ENCODE peak calls at places on chromosomes 11 and 22, in four cellular contexts. W is bronchial epithelial cell, C is tibial artery, I is neural progenitor cell. T is an unnamed sample.
A peak's percentile ranks its signal among the peaks of the same experiment; 100 is the strongest.

GRCh38 chr11:116529681-116530080 is 243.1 kb downstream of the BUD13 start:
- DNase-seq in W (no peak), C (no peak), I (no peak), T (no peak)

GRCh38 chr11:72624496-72625201 is 49.6 kb downstream of the PDE2A start:
- DNase-seq in W (no peak), C (peak; percentile 88), I (no peak), T (no peak)

GRCh38 chr22:38126928-38127668 is 16.6 kb upstream of the BAIAP2L2 start:
- DNase-seq in W (no peak), C (no peak), I (peak; percentile 43), T (no peak)

GRCh38 chr11:8038393-8038792 is 42.6 kb upstream of the TUB start:
- DNase-seq in W (no peak), C (no peak), I (peak; percentile 76), T (no peak)

GRCh38 chr22:36765943-36766450 is 9.9 kb downstream of the IFT27 start:
- DNase-seq in W (no peak), C (peak; percentile 24), I (no peak), T (no peak)

GRCh38 chr11:122690801-122691649 is 35.5 kb downstream of the UBASH3B start:
- DNase-seq in W (no peak), C (no peak), I (peak; percentile 18), T (peak; percentile 18)

GRCh38 chr22:24875862-24876506 is 70.0 kb downstream of the SGSM1 start:
- DNase-seq in W (no peak), C (no peak), I (peak; percentile 78), T (no peak)

GRCh38 chr11:28743101-28743550 is 634.9 kb downstream of the METTL15 start:
- DNase-seq in W (peak; percentile 50), C (no peak), I (peak; percentile 23), T (no peak)

GRCh38 chr11:67406969-67407699 is 3.3 kb downstream of the TBC1D10C start:
- DNase-seq in W (no peak), C (no peak), I (no peak), T (no peak)

GRCh38 chr11:123235117-123235686 is 40.2 kb upstream of the CLMP start:
- DNase-seq in W (no peak), C (no peak), I (peak; percentile 57), T (no peak)

GRCh38 chr22:50505776-50506610 is 1.5 kb downstream of the LMF2 start:
- DNase-seq in W (no peak), C (no peak), I (no peak), T (no peak)

GRCh38 chr11:65862941-65863888 is 3.0 kb downstream of the MUS81 start:
- DNase-seq in W (no peak), C (peak; percentile 64), I (peak; percentile 1), T (no peak)

GRCh38 chr22:23632178-23632577 is at the start of gene DRICH1:
- DNase-seq in W (no peak), C (no peak), I (no peak), T (no peak)

GRCh38 chr22:41062146-41062545 is 30.2 kb upstream of the EP300 start:
- DNase-seq in W (no peak), C (no peak), I (no peak), T (no peak)

GRCh38 chr11:106369224-106369623 is 291.8 kb downstream of the AASDHPPT start:
- DNase-seq in W (peak; percentile 8), C (no peak), I (no peak), T (no peak)

GRCh38 chr11:128868851-128869671 is 2.0 kb upstream of the KCNJ1 start:
- DNase-seq in W (no peak), C (no peak), I (no peak), T (no peak)

GRCh38 chr11:74141274-74141695 is 29.5 kb downstream of the C2CD3 start:
- DNase-seq in W (peak; percentile 67), C (no peak), I (peak; percentile 11), T (no peak)

GRCh38 chr11:36222755-36223635 is 66.2 kb downstream of the COMMD9 start:
- DNase-seq in W (no peak), C (no peak), I (no peak), T (no peak)

GRCh38 chr11:113105584-113105983 is 144.4 kb downstream of the NCAM1 start:
- DNase-seq in W (no peak), C (no peak), I (no peak), T (no peak)

GRCh38 chr22:22246706-22247105 is 2.1 kb downstream of the VPREB1 start:
- DNase-seq in W (no peak), C (peak; percentile 43), I (no peak), T (no peak)
- H3K27me3 ChIP-seq in W (peaks cover 1% of the 10 kb centered on the region), C (peaks cover 37% of the 10 kb centered on the region), I (peaks cover 100% of the 10 kb centered on the region), T (no peaks in the 10 kb centered on the region)

DNA sequence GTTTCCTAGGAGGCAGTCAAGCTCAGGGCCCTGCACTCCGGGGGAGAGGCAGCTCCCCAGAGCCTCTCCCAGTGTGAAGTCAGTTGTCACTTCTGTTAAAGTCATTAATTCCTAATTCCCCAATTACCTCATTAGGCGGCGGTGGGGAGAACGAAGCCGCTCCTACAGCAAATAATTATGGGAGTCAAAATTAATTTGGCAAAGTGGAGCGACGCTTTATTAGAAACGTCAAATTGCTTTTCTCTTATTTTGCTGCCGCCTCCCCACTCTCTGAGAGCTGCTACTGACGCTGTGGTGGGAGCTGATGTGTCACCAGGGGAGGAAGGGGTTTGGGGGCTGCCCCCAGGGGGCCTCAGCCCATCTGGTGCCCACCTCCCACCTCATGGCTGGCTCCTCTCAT is 41.6 kb downstream of the SLC22A12 start:
- DNase-seq in W (no peak), C (no peak), I (no peak), T (no peak)
- H3K27me3 ChIP-seq in W (peaks cover 15% of the 10 kb centered on the region), C (peaks cover 34% of the 10 kb centered on the region), I (peaks cover 18% of the 10 kb centered on the region), T (no peaks in the 10 kb centered on the region)

DNA sequence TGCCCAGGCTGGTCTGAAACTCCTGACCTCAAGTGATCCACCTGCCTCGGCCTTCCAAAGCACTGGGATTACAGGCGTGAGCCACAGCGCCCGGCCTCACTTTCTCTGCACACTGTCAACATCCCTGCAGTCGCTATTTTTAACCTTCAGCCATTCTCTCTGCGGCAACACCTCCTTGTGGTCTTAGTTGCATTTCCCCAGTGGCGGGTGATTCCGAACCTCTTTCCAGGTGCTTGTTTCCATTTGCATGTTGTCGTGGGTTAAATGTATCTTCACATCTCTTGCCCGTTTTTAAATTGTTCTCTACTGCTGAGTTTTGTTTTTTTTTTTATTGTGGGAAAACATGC is 2.2 kb upstream of the SCT start:
- DNase-seq in W (no peak), C (no peak), I (no peak), T (no peak)
- H3K27me3 ChIP-seq in W (peaks cover 4% of the 10 kb centered on the region), C (peaks cover 5% of the 10 kb centered on the region), I (peaks cover 30% of the 10 kb centered on the region), T (no peaks in the 10 kb centered on the region)

GRCh38 chr11:15993360-15993759 is 363.0 kb downstream of the SOX6 start:
- DNase-seq in W (no peak), C (no peak), I (peak; percentile 21), T (no peak)

GRCh38 chr11:15987044-15987443 is 369.3 kb downstream of the SOX6 start:
- DNase-seq in W (no peak), C (no peak), I (no peak), T (no peak)

GRCh38 chr11:15989685-15990084 is 366.7 kb downstream of the SOX6 start:
- DNase-seq in W (no peak), C (no peak), I (no peak), T (no peak)

GRCh38 chr11:15988693-15989231 is 367.6 kb downstream of the SOX6 start:
- DNase-seq in W (no peak), C (no peak), I (peak; percentile 74), T (no peak)

DNA sequence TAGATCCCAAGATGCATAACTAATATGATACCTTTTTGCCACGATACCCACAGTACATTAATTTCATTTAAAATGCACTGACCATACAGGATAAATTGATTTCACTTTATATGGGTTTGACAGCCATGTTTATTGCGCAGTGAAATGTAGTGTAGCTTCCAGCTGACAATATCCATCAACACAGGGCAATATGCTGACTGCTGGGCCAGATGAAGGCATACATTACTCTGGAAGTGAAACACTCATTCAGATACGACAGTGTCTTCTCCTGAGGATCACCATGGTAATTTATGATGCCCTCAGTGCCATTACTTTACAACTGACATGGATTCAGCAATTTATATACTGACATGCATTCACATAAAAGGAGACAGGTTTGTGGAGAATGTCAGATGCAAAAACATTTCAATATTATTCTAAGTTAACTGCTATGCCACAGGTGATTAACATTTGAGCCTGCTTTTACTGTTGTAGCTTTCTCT is 365.1 kb downstream of the SOX6 start:
- DNase-seq in W (no peak), C (no peak), I (no peak), T (no peak)
- H3K27me3 ChIP-seq in W (no peaks in the 10 kb centered on the region), C (no peaks in the 10 kb centered on the region), I (peaks cover 62% of the 10 kb centered on the region), T (no peaks in the 10 kb centered on the region)

GRCh38 chr22:26170112-26170492 is 840 bp downstream of the SEZ6L start:
- DNase-seq in W (no peak), C (no peak), I (peak; percentile 21), T (no peak)

GRCh38 chr22:26170795-26171194 is 1.5 kb downstream of the SEZ6L start:
- DNase-seq in W (no peak), C (no peak), I (peak; percentile 85), T (no peak)

GRCh38 chr22:26169312-26170111 is at the start of gene SEZ6L:
- DNase-seq in W (no peak), C (peak; percentile 60), I (peak; percentile 80), T (no peak)

GRCh38 chr22:26168934-26169311 is 339 bp upstream of the SEZ6L start:
- DNase-seq in W (no peak), C (no peak), I (no peak), T (no peak)

DNA sequence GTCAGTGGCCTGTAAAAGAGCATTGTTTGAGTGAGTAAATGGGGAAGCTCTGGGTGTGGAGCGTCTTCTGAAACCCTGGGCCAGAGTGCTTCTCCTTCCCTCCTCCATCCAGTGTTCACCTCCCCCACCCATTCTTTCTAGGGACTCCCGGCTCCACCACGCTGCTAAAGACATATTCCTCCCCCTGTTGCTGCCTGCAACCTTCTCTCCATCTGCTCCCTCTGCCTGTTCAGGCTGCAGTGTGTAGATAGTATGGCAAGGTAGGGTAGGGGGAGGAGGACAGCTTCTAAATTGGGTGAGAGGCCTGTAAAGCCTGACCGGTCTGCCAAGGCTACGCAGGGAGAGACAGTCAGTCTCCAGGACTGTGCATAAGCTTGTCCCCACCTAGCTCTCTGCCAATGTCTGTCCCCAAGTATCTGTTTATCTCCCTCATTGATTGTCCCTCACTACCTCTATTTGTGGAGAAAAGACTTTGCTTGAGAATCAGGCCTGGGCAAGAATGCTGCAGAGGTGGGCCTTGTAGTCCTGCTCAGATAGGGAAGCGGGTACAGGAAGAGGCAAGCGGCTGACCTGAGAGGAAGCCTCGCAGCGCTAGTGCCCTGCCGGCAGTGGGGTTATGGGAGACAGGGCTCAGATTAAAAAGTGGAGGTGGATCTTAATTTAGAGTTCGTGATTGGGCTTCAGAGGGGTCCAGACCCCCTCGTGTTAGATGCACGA is 905 bp upstream of the SEZ6L start:
- DNase-seq in W (no peak), C (no peak), I (peak; percentile 38), T (no peak)
- H3K27me3 ChIP-seq in W (peaks cover 12% of the 10 kb centered on the region), C (peaks cover 52% of the 10 kb centered on the region), I (peaks cover 100% of the 10 kb centered on the region), T (peaks cover 13% of the 10 kb centered on the region)

DNA sequence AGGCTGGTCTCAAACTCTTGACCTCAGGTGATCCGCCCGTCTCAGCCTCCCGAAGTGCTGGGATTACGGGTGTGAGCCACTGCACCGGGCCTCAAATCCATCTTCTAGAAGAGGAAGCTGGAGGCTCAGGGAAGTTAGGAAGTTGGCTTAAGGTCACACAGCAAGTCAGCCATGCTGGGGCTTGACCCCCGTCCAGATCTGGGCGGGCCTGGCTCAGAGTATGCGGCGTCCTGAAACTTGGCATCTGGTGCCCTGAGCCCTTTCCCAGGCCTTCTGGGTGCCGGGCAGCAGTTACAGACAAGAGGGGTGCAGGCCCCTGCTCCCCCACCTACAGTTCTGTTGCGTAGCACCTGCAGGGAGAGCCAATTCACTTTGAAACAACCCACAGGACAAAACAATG is 11.2 kb downstream of the MPPED1 start:
- DNase-seq in W (no peak), C (no peak), I (no peak), T (no peak)
- H3K27me3 ChIP-seq in W (peaks cover 8% of the 10 kb centered on the region), C (peaks cover 84% of the 10 kb centered on the region), I (no peaks in the 10 kb centered on the region), T (no peaks in the 10 kb centered on the region)

T was measured in CD4-positive, alpha-beta memory T cell.